ENCODE peak calls at places on chromosomes 3 and 15, in seven cellular contexts. K, L, P, T, C, E and N are unnamed samples.

GRCh38 chr15:30921781-30922371 is 18.2 kb downstream of the FAN1 start:
- DNase-seq in K (no peak), L (no peak), P (no peak), T (no peak), C (no peak), E (no peak), N (no peak)

GRCh38 chr3:66233033-66233432 is 12.2 kb downstream of the SLC25A26 start:
- DNase-seq in K (no peak), L (no peak), P (no peak), T (no peak), C (no peak), E (no peak), N (no peak)

GRCh38 chr3:43894176-43895049 is 203.7 kb downstream of the ABHD5 start:
- DNase-seq in K (no peak), L (peak), P (peak), T (peak), C (no peak), E (peak), N (peak)

GRCh38 chr15:73231661-73232443 is 136.9 kb downstream of the HCN4 start:
- DNase-seq in K (no peak), L (no peak), P (no peak), T (no peak), C (no peak), E (no peak), N (no peak)

GRCh38 chr15:46297766-46298165 is 662.9 kb downstream of the SQOR start:
- DNase-seq in K (no peak), L (no peak), P (no peak), T (no peak), C (no peak), E (no peak), N (no peak)

GRCh38 chr15:63481105-63481810 is 23.1 kb upstream of the USP3 start:
- DNase-seq in K (no peak), L (peak), P (no peak), T (peak), C (no peak), E (peak), N (no peak)

GRCh38 chr3:9736831-9737230 is 5.3 kb downstream of the BRPF1 start:
- DNase-seq in K (no peak), L (no peak), P (no peak), T (no peak), C (no peak), E (no peak), N (no peak)

GRCh38 chr15:72342385-72342784 is 22.4 kb upstream of the CELF6 start:
- DNase-seq in K (no peak), L (no peak), P (peak), T (no peak), C (no peak), E (peak), N (no peak)

GRCh38 chr3:31232049-31233040 is 300.4 kb upstream of the STT3B start:
- DNase-seq in K (no peak), L (no peak), P (no peak), T (no peak), C (no peak), E (no peak), N (no peak)

GRCh38 chr15:54792526-54792925 is 404.2 kb downstream of the RSL24D1 start:
- DNase-seq in K (no peak), L (no peak), P (no peak), T (no peak), C (no peak), E (no peak), N (no peak)

GRCh38 chr3:15723624-15723884 is 74.2 kb downstream of the ANKRD28 start:
- DNase-seq in K (no peak), L (no peak), P (no peak), T (no peak), C (no peak), E (no peak), N (no peak)

GRCh38 chr15:92306662-92307061 is 87.0 kb upstream of the ST8SIA2 start:
- DNase-seq in K (no peak), L (peak), P (peak), T (peak), C (no peak), E (no peak), N (no peak)

GRCh38 chr15:60916032-60916673 is 312.9 kb downstream of the RORA start:
- DNase-seq in K (no peak), L (no peak), P (no peak), T (no peak), C (no peak), E (no peak), N (no peak)

GRCh38 chr3:119600732-119601131 is 3.0 kb downstream of the PLA1A start:
- DNase-seq in K (no peak), L (no peak), P (peak), T (no peak), C (no peak), E (no peak), N (no peak)

GRCh38 chr3:149273096-149273751 is 51.6 kb upstream of the CP start:
- DNase-seq in K (no peak), L (peak), P (no peak), T (peak), C (no peak), E (peak), N (no peak)

GRCh38 chr15:36004891-36005508 is 459.0 kb upstream of the DPH6 start:
- DNase-seq in K (no peak), L (no peak), P (no peak), T (no peak), C (no peak), E (no peak), N (no peak)

GRCh38 chr3:123642182-123642956 is 57.5 kb upstream of the HACD2 start:
- DNase-seq in K (peak), L (peak), P (peak), T (peak), C (peak), E (peak), N (no peak)
- TF ChIP-seq CTCF in K (peak), L (peak), P (peak), T (peak), C (peak), E (peak), N (peak)

GRCh38 chr15:90638241-90638691 is 78.9 kb upstream of the BLM start:
- DNase-seq in K (no peak), L (no peak), P (no peak), T (no peak), C (no peak), E (no peak), N (no peak)

GRCh38 chr15:90641581-90642463 is 75.3 kb upstream of the BLM start:
- DNase-seq in K (no peak), L (no peak), P (no peak), T (peak), C (no peak), E (no peak), N (no peak)

GRCh38 chr15:90640862-90641261 is 76.3 kb upstream of the BLM start:
- DNase-seq in K (no peak), L (no peak), P (no peak), T (no peak), C (no peak), E (no peak), N (no peak)

GRCh38 chr15:90637693-90638092 is 79.5 kb upstream of the BLM start:
- DNase-seq in K (no peak), L (no peak), P (peak), T (no peak), C (no peak), E (no peak), N (no peak)

GRCh38 chr15:90638963-90639362 is 78.2 kb upstream of the BLM start:
- DNase-seq in K (no peak), L (no peak), P (no peak), T (no peak), C (no peak), E (no peak), N (no peak)
- TF ChIP-seq CTCF in K (no peak), L (peak), P (no peak), T (no peak), C (no peak), E (no peak), N (no peak)

DNA sequence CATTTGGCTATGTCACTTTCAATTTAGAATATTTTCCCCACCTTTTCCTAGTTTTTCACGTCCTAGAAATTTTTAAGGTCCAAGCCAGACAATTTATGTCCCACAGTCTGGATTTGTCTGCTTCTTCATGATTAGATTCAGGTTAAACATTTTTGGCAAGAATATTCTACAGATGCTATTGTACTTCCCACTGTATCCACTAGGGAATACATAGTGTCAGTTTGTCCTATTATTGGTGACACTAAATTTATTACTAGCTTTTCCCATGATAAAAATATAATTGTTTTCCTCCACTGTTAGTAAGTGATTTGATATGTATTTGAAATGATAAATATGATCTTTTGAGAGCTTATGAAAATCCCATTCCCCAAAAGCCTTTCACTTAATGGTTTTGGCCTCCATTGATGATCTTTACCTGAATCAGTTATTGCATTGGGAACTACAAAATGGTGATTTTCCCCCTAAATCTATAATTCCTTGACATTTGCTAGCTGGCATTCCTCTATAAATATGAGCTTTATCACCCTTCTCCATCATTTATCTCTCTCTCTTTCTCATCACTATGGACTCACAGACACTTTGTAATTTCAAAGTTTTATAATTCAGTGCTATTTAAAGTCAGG is 8.3 kb downstream of the ARL14 start:
- DNase-seq in K (no peak), L (peak), P (no peak), T (no peak), C (no peak), E (peak), N (no peak)
- TF ChIP-seq CTCF in K (no peak), L (no peak), P (peak), T (peak), C (no peak), E (peak), N (peak)

GRCh38 chr3:1252061-1252430 is 159.2 kb downstream of the CNTN6 start:
- DNase-seq in K (no peak), L (no peak), P (no peak), T (no peak), C (no peak), E (no peak), N (no peak)

DNA sequence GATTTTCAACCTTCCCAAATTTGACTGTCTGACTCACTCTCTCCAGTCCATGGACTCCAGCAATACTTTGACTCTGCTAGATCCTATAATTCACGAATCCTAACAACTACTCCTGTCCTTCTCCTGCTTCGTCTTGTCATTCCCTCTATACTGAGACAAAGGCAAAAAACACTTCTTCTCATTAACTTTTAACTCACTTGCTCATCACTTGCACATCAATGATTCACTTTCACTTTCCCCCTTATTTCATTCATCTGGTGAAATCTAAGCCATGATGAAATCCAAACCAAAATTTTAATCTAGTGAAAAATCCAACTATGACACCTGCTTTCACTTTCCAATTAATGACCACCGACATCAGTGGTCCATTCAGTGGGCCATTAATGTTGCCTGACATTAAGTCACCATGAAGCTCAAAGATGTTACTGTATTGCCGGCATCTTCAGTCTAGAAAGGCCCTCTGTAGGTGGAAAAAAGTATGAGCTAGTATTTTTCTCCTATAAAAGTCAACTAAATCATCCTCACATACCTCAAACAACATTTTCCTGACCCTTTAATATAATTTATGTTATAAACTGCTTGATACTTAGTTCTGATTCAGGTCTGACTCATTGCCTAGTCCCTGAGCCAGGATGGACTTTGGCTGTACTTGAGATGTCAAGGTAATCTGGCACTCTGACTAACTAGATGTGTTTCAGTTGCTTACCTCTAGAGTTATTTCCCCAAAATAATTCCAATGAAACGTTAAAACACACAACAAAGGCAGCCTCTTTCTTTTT is 158.6 kb downstream of the CNTN6 start:
- DNase-seq in K (no peak), L (no peak), P (no peak), T (no peak), C (no peak), E (peak), N (no peak)
- TF ChIP-seq CTCF in K (no peak), L (no peak), P (peak), T (no peak), C (no peak), E (no peak), N (no peak)

DNA sequence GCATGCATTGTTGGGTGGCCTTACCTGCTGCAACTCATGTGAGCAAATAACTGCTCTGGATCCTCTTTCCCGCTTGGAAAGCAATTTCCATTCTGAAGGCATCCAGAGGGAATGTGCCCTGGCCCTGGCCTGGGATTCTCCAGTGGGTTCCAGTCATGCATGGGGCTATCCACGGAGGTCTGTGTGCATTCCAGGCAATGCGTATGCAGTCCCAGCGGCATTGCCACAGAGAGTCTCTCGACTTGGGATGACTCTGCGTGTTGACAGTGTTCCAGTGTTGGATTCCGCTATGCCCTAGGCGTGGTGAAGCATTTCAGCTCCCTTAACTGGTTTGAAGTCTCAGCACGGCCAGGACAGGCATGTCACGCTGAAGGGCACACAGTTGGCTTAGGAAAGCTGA is 113.9 kb downstream of the SNRPN start:
- DNase-seq in K (no peak), L (no peak), P (no peak), T (no peak), C (no peak), E (no peak), N (no peak)
- TF ChIP-seq CTCF in K (no peak), L (no peak), P (no peak), T (no peak), C (no peak), E (no peak), N (no peak)

GRCh38 chr3:191415566-191415965 is 45.4 kb upstream of the PYDC2 start:
- DNase-seq in K (no peak), L (no peak), P (no peak), T (no peak), C (no peak), E (no peak), N (no peak)
- TF ChIP-seq CTCF in K (no peak), L (no peak), P (no peak), T (no peak), C (no peak), E (no peak), N (no peak)